ENCODE peak calls at places on chromosomes 16 and 17, in nine cellular contexts. S, P, D, Z, R, F, H, B and T are unnamed samples. For H3K36me3, the result is how much of the 10 kb centered on the place peaks cover.

GRCh38 chr17:15397605-15398004 is 56.2 kb upstream of the TEKT3 start:
- DNase-seq in S (no peak), D (peak), R (no peak), F (no peak), Z (no peak), H (no peak), B (no peak), P (no peak), T (no peak)

GRCh38 chr17:61750656-61751055 is 112.7 kb downstream of the BRIP1 start:
- DNase-seq in B (no peak), F (no peak), Z (no peak), P (no peak), R (no peak), D (no peak), H (no peak), S (no peak), T (no peak)

GRCh38 chr16:82004651-82005490 is 6.4 kb downstream of the SDR42E1 start:
- DNase-seq in F (no peak), P (no peak), R (no peak), H (no peak), Z (no peak), D (no peak), S (no peak), B (no peak), T (peak)

GRCh38 chr16:13429411-13429810 is 490.5 kb upstream of the ERCC4 start:
- DNase-seq in F (no peak), D (no peak), H (no peak), B (no peak), R (no peak), S (no peak), P (no peak), Z (no peak), T (no peak)

GRCh38 chr16:1272453-1273198 is 16.8 kb downstream of the TPSD1 start:
- DNase-seq in S (no peak), H (no peak), P (no peak), D (no peak), Z (no peak), B (no peak), F (no peak), R (no peak), T (no peak)

GRCh38 chr16:51621610-51622009 is 470.5 kb upstream of the SALL1 start:
- DNase-seq in Z (no peak), F (no peak), S (no peak), H (no peak), P (no peak), R (no peak), D (no peak), B (no peak), T (no peak)

GRCh38 chr16:78775161-78775561 is 675.7 kb downstream of the WWOX start:
- DNase-seq in F (no peak), P (no peak), D (no peak), H (no peak), R (no peak), B (no peak), S (no peak), Z (no peak), T (no peak)

GRCh38 chr16:23803591-23804123 is 32.1 kb upstream of the PRKCB start:
- DNase-seq in H (peak), P (peak), B (peak), R (peak), S (peak), F (peak), Z (peak), D (peak), T (no peak)

GRCh38 chr16:78127130-78127529 is 27.7 kb downstream of the WWOX start:
- DNase-seq in S (no peak), P (no peak), H (peak), F (no peak), D (peak), R (no peak), B (peak), Z (no peak), T (no peak)

GRCh38 chr17:38341035-38341721 is 2.6 kb downstream of the GPR179 start:
- DNase-seq in D (no peak), S (peak), P (peak), H (no peak), B (no peak), R (peak), Z (no peak), F (peak), T (peak)

GRCh38 chr17:11628374-11628773 is 30.1 kb downstream of the DNAH9 start:
- DNase-seq in F (no peak), Z (no peak), R (no peak), D (no peak), H (no peak), S (no peak), B (no peak), P (no peak), T (no peak)

GRCh38 chr17:16872836-16873653 is 98.9 kb downstream of the TNFRSF13B start:
- DNase-seq in Z (peak), P (peak), B (no peak), S (no peak), R (peak), H (no peak), D (no peak), F (no peak), T (peak)

GRCh38 chr16:21157632-21158031 is 842 bp upstream of the LDAF1 start:
- DNase-seq in P (peak), B (no peak), R (no peak), S (no peak), H (no peak), D (no peak), Z (no peak), F (no peak), T (no peak)

GRCh38 chr16:25106567-25107465 is 4.7 kb upstream of the LCMT1 start:
- DNase-seq in S (peak), F (peak), P (peak), D (peak), R (peak), B (peak), H (peak), Z (peak), T (peak)

GRCh38 chr16:85173981-85174751 is 61.9 kb upstream of the CIBAR2 start:
- DNase-seq in H (peak), F (no peak), S (peak), R (no peak), Z (no peak), B (peak), P (peak), D (peak), T (peak)

GRCh38 chr17:64783556-64784352 is 121.6 kb upstream of the SMURF2 start:
- DNase-seq in R (no peak), S (no peak), B (no peak), H (no peak), F (no peak), P (peak), Z (no peak), D (no peak), T (peak)

GRCh38 chr17:57615836-57616235 is 129.3 kb downstream of the CCDC182 start:
- DNase-seq in P (no peak), B (no peak), F (no peak), S (no peak), Z (no peak), R (no peak), D (no peak), H (no peak), T (no peak)

GRCh38 chr16:14097182-14097951 is 26.2 kb downstream of the MRTFB start:
- DNase-seq in Z (no peak), R (no peak), S (no peak), H (no peak), B (no peak), F (no peak), P (peak), D (no peak), T (peak)

GRCh38 chr16:86375370-86375769 is 135.0 kb upstream of the FOXF1 start:
- DNase-seq in R (no peak), F (no peak), B (peak), H (peak), D (peak), P (no peak), S (no peak), Z (no peak), T (no peak)

GRCh38 chr17:62085511-62086408 is 20.7 kb upstream of the MED13 start:
- DNase-seq in B (no peak), D (no peak), S (no peak), H (peak), F (no peak), P (no peak), R (no peak), Z (no peak), T (no peak)

GRCh38 chr17:20966869-20967268 is 75.9 kb downstream of the USP22 start:
- DNase-seq in F (no peak), R (no peak), P (no peak), H (no peak), S (no peak), D (no peak), Z (no peak), B (no peak), T (no peak)

GRCh38 chr16:23026777-23027362 is 122.4 kb downstream of the USP31 start:
- DNase-seq in H (peak), D (no peak), P (no peak), Z (no peak), R (peak), B (peak), F (no peak), S (no peak), T (no peak)

GRCh38 chr17:652310-652709 is 62.3 kb downstream of the VPS53 start:
- DNase-seq in H (no peak), R (peak), D (no peak), Z (no peak), F (peak), P (no peak), B (no peak), S (peak), T (peak)

GRCh38 chr16:60932600-60932999 is 1103.6 kb downstream of the CDH8 start:
- DNase-seq in B (no peak), F (no peak), R (no peak), S (no peak), H (no peak), Z (no peak), D (no peak), P (no peak), T (no peak)

GRCh38 chr16:17211797-17212196 is 259.0 kb downstream of the XYLT1 start:
- DNase-seq in F (no peak), P (no peak), H (no peak), D (no peak), B (no peak), R (no peak), S (no peak), Z (peak), T (no peak)

GRCh38 chr17:3796110-3796821 is 4.7 kb downstream of the ITGAE start:
- DNase-seq in D (no peak), F (no peak), R (no peak), P (no peak), S (no peak), B (no peak), Z (peak), H (no peak), T (no peak)
- H3K4me3 ChIP-seq in D (no peak), F (no peak), R (no peak), P (no peak), S (no peak), B (no peak), Z (no peak), H (no peak), T (no peak)

GRCh38 chr17:40309031-40309937 is at the start of gene RARA:
- DNase-seq in F (peak), P (peak), D (peak), H (no peak), S (peak), R (peak), Z (no peak), B (no peak), T (peak)
- H3K27ac ChIP-seq in F (peak), P (peak), D (peak), H (no peak), S (peak), R (peak), Z (peak), B (no peak), T (peak)

GRCh38 chr17:59680314-59680713 is 26.9 kb downstream of the PTRH2 start:
- DNase-seq in P (no peak), B (no peak), S (no peak), H (peak), R (no peak), D (no peak), F (no peak), Z (no peak), T (no peak)

GRCh38 chr17:59688008-59688407 is 19.2 kb downstream of the PTRH2 start:
- DNase-seq in R (no peak), D (no peak), S (no peak), P (no peak), H (peak), F (no peak), Z (no peak), B (no peak), T (no peak)

GRCh38 chr17:59683283-59683682 is 23.9 kb downstream of the PTRH2 start:
- DNase-seq in B (no peak), S (no peak), Z (no peak), H (no peak), P (no peak), R (no peak), F (no peak), D (no peak), T (no peak)

DNA sequence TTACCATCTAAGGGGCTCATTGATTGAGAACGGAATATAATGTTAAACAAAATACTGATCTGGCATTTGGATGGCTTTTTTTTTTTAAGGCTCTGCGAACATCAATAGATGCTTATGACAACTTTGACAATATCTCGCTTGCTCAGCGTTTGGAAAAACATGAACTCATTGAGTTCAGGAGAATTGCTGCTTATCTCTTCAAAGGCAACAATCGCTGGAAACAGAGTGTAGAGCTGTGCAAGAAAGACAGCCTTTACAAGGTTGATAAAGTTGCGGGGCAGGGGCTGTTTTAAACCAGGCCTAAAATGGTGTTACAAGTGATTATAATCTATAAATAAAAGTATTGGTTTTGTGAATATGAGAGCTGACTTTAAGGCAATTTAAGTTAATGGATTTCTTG is 22.3 kb downstream of the PTRH2 start:
- DNase-seq in S (no peak), B (no peak), F (no peak), P (no peak), R (no peak), Z (no peak), D (no peak), H (no peak), T (no peak)
- H3K36me3 ChIP-seq in S (under half), B (half or more), F (half or more), P (under half), R (under half), Z (half or more), D (under half), H (half or more), T (under half)

DNA sequence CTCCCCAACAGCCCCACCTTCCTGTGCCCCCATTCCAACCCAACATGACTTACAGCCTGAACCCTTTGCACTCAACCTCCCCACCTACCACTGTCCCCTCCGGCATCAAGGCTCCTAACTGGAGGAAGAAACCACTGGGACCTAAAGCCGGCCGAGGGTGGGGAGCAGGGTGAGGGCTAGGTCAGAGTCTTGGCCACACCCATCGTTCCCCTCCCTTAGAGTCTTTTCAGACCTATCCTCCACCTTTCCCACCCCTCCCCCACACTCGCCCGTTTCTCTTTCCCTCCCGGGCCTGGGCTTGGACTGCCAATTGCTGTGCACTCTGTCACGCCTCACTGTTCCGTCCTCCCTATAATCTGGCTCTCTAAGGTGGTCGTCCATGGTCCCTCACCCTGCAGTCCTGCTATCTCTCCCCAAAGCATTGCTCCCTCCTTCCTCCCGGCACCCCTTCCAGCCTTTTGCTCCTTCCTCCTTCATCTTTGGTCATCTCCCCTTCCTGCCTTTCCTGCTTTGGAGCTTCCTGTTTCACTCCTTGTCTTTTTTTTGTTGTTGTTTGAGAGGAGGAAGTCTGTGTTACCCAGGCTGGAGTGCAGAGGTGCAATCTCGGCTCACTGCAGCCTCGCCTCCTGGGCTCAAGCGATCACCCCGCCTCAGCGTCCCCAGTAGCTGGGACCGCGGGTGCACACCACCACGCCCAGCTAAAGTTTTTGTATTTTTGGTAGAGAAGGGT is 958 bp upstream of the CLDN7 start:
- DNase-seq in B (no peak), S (no peak), R (no peak), H (no peak), Z (no peak), D (no peak), P (peak), F (no peak), T (peak)
- H3K4me3 ChIP-seq in B (no peak), S (peak), R (no peak), H (no peak), Z (no peak), D (peak), P (peak), F (no peak), T (peak)

GRCh38 chr17:77208217-77208808 is 67.5 kb downstream of the SEC14L1 start:
- DNase-seq in H (peak), R (peak), P (no peak), S (no peak), F (peak), B (peak), D (peak), Z (no peak), T (peak)

GRCh38 chr17:77210331-77210730 is 69.6 kb downstream of the SEC14L1 start:
- DNase-seq in S (no peak), F (no peak), Z (no peak), B (no peak), R (no peak), H (no peak), P (no peak), D (no peak), T (no peak)

GRCh38 chr17:77208856-77209255 is 68.1 kb downstream of the SEC14L1 start:
- DNase-seq in B (no peak), S (no peak), D (no peak), P (no peak), F (no peak), Z (no peak), R (no peak), H (peak), T (no peak)

GRCh38 chr17:77207689-77208216 is 67.0 kb downstream of the SEC14L1 start:
- DNase-seq in F (no peak), S (no peak), D (no peak), H (no peak), R (no peak), Z (no peak), B (no peak), P (no peak), T (no peak)

DNA sequence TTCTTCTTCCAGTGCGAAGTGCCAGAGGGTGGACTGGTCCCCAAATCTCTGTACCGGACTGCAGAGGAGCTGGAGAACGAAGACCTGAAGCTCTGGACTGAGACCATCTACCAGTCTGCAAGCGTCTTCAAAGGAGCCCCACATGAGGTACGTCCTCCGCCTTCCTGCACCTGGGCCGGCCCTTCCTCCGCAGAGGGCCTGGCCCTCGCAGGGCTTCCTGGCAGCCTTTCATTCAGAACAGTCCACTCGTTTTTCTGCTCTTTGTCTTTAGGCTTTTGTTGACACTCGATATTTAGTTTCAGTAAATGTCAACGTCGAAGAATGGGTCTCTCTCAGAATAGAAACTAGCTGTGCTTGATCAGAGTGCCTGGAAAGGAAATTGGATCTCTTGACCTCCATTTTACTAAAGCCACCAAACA is 68.6 kb downstream of the SEC14L1 start:
- DNase-seq in B (no peak), R (no peak), P (no peak), S (no peak), Z (no peak), D (no peak), F (no peak), H (no peak), T (no peak)
- H3K27ac ChIP-seq in B (no peak), R (peak), P (no peak), S (peak), Z (no peak), D (no peak), F (no peak), H (no peak), T (peak)

GRCh38 chr16:74461826-74462225 is 40.5 kb upstream of the CLEC18B start:
- DNase-seq in Z (no peak), F (no peak), D (no peak), R (peak), S (no peak), P (no peak), H (no peak), B (no peak), T (no peak)

GRCh38 chr16:74460542-74460941 is 39.3 kb upstream of the CLEC18B start:
- DNase-seq in P (no peak), F (no peak), R (no peak), B (no peak), Z (no peak), H (no peak), D (no peak), S (no peak), T (no peak)

GRCh38 chr16:74465281-74465680 is 44.0 kb upstream of the CLEC18B start:
- DNase-seq in D (no peak), B (no peak), H (no peak), R (no peak), P (no peak), Z (no peak), F (no peak), S (no peak), T (no peak)

GRCh38 chr16:74463888-74464287 is 42.6 kb upstream of the CLEC18B start:
- DNase-seq in Z (no peak), R (no peak), S (no peak), H (no peak), P (no peak), D (no peak), F (no peak), B (no peak), T (no peak)

GRCh38 chr16:74462361-74462760 is 41.1 kb upstream of the CLEC18B start:
- DNase-seq in Z (no peak), R (no peak), S (no peak), P (no peak), D (no peak), F (no peak), H (no peak), B (no peak), T (no peak)
- H3K36me3 ChIP-seq in Z (half or more), R (under half), S (under half), P (under half), D (under half), F (half or more), H (under half), B (under half), T (under half)

DNA sequence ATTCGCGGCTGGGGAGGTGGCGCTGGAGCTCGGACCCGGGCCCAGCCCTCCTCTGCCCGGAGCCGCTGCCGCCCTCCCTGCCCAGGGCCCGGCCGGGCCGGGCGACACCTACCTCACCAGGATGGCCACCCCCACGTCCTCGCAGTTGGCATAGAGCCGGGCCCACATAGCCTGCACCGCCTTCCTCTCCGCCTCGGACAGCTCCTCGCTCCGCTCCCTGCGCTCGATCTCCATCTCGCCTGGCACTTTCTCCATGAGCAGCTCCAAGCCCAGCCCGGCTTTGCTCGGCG is 276 bp downstream of the CYGB start:
- DNase-seq in S (no peak), D (no peak), F (no peak), H (peak), R (peak), P (no peak), B (no peak), Z (no peak), T (peak)
- H3K4me3 ChIP-seq in S (peak), D (peak), F (peak), H (peak), R (peak), P (peak), B (peak), Z (no peak), T (no peak)